ENCODE peak calls at places on chromosomes 3 and 15, in seven cellular contexts. One of them, this sample, is unnamed.

GRCh38 chr3:45516829-45517228 is 77.7 kb upstream of the LIMD1 start:
- DNase-seq in ascending aorta: no peak
- DNase-seq in fibroblast of lung: peak; percentile 68
- DNase-seq in heart right ventricle: no peak
- DNase-seq in cardiac muscle cell: no peak
- DNase-seq in psoas muscle: no peak
- DNase-seq in CD8-positive, alpha-beta T cell: no peak
- DNase-seq in this sample: no peak

GRCh38 chr3:197042539-197042938 is 12.9 kb upstream of the MELTF start:
- DNase-seq in ascending aorta: no peak
- DNase-seq in fibroblast of lung: no peak
- DNase-seq in heart right ventricle: no peak
- DNase-seq in cardiac muscle cell: no peak
- DNase-seq in psoas muscle: no peak
- DNase-seq in CD8-positive, alpha-beta T cell: no peak
- DNase-seq in this sample: no peak

GRCh38 chr15:83472151-83472550 is 25.0 kb downstream of the SH3GL3 start:
- DNase-seq in ascending aorta: no peak
- DNase-seq in fibroblast of lung: no peak
- DNase-seq in heart right ventricle: no peak
- DNase-seq in cardiac muscle cell: no peak
- DNase-seq in psoas muscle: no peak
- DNase-seq in CD8-positive, alpha-beta T cell: no peak
- DNase-seq in this sample: no peak

GRCh38 chr3:160390554-160391138 is 8.4 kb downstream of the IFT80 start:
- DNase-seq in ascending aorta: no peak
- DNase-seq in fibroblast of lung: no peak
- DNase-seq in heart right ventricle: no peak
- DNase-seq in cardiac muscle cell: no peak
- DNase-seq in psoas muscle: no peak
- DNase-seq in CD8-positive, alpha-beta T cell: no peak
- DNase-seq in this sample: no peak

GRCh38 chr3:97359958-97360357 is 404.6 kb upstream of the ARL6 start:
- DNase-seq in ascending aorta: no peak
- DNase-seq in fibroblast of lung: no peak
- DNase-seq in heart right ventricle: no peak
- DNase-seq in cardiac muscle cell: no peak
- DNase-seq in psoas muscle: no peak
- DNase-seq in CD8-positive, alpha-beta T cell: no peak
- DNase-seq in this sample: no peak

GRCh38 chr3:5358911-5359310 is 171.4 kb downstream of the EDEM1 start:
- DNase-seq in ascending aorta: no peak
- DNase-seq in fibroblast of lung: no peak
- DNase-seq in heart right ventricle: no peak
- DNase-seq in cardiac muscle cell: no peak
- DNase-seq in psoas muscle: no peak
- DNase-seq in CD8-positive, alpha-beta T cell: no peak
- DNase-seq in this sample: no peak

GRCh38 chr15:49645937-49646336 is 25.1 kb downstream of the DTWD1 start:
- DNase-seq in ascending aorta: no peak
- DNase-seq in fibroblast of lung: peak; percentile 85
- DNase-seq in heart right ventricle: no peak
- DNase-seq in cardiac muscle cell: no peak
- DNase-seq in psoas muscle: peak; percentile 42
- DNase-seq in CD8-positive, alpha-beta T cell: no peak
- DNase-seq in this sample: no peak

GRCh38 chr3:26068890-26069289 is 279.0 kb downstream of the OXSM start:
- DNase-seq in ascending aorta: no peak
- DNase-seq in fibroblast of lung: no peak
- DNase-seq in heart right ventricle: peak; percentile 39
- DNase-seq in cardiac muscle cell: no peak
- DNase-seq in psoas muscle: peak; percentile 58
- DNase-seq in CD8-positive, alpha-beta T cell: no peak
- DNase-seq in this sample: no peak

GRCh38 chr3:56423537-56424209 is 44.6 kb downstream of the ERC2 start:
- DNase-seq in ascending aorta: no peak
- DNase-seq in fibroblast of lung: no peak
- DNase-seq in heart right ventricle: no peak
- DNase-seq in cardiac muscle cell: no peak
- DNase-seq in psoas muscle: no peak
- DNase-seq in CD8-positive, alpha-beta T cell: no peak
- DNase-seq in this sample: no peak

GRCh38 chr3:101803152-101803782 is 24.3 kb downstream of the NXPE3 start:
- DNase-seq in ascending aorta: no peak
- DNase-seq in fibroblast of lung: peak; percentile 56
- DNase-seq in heart right ventricle: no peak
- DNase-seq in cardiac muscle cell: peak; percentile 88
- DNase-seq in psoas muscle: no peak
- DNase-seq in CD8-positive, alpha-beta T cell: peak; percentile 62
- DNase-seq in this sample: no peak

GRCh38 chr3:4721511-4721911 is 228.4 kb downstream of the ITPR1 start:
- DNase-seq in ascending aorta: no peak
- DNase-seq in fibroblast of lung: peak; percentile 99
- DNase-seq in heart right ventricle: no peak
- DNase-seq in cardiac muscle cell: no peak
- DNase-seq in psoas muscle: no peak
- DNase-seq in CD8-positive, alpha-beta T cell: no peak
- DNase-seq in this sample: no peak

GRCh38 chr3:4750306-4751056 is 228.8 kb upstream of the BHLHE40 start:
- DNase-seq in ascending aorta: no peak
- DNase-seq in fibroblast of lung: peak; percentile 93
- DNase-seq in heart right ventricle: no peak
- DNase-seq in cardiac muscle cell: peak; percentile 65
- DNase-seq in psoas muscle: no peak
- DNase-seq in CD8-positive, alpha-beta T cell: no peak
- DNase-seq in this sample: peak; percentile 47

GRCh38 chr3:157500232-157500631 is 3.0 kb downstream of the VEPH1 start:
- DNase-seq in ascending aorta: no peak
- DNase-seq in fibroblast of lung: no peak
- DNase-seq in heart right ventricle: no peak
- DNase-seq in cardiac muscle cell: no peak
- DNase-seq in psoas muscle: no peak
- DNase-seq in CD8-positive, alpha-beta T cell: no peak
- DNase-seq in this sample: no peak

GRCh38 chr15:40418126-40418525 is 12.5 kb downstream of the IVD start:
- DNase-seq in ascending aorta: no peak
- DNase-seq in fibroblast of lung: no peak
- DNase-seq in heart right ventricle: no peak
- DNase-seq in cardiac muscle cell: no peak
- DNase-seq in psoas muscle: no peak
- DNase-seq in CD8-positive, alpha-beta T cell: no peak
- DNase-seq in this sample: no peak

GRCh38 chr3:147616998-147617619 is 207.9 kb downstream of the ZIC1 start:
- DNase-seq in ascending aorta: no peak
- DNase-seq in fibroblast of lung: peak; percentile 3
- DNase-seq in heart right ventricle: no peak
- DNase-seq in cardiac muscle cell: peak; percentile 70
- DNase-seq in psoas muscle: no peak
- DNase-seq in CD8-positive, alpha-beta T cell: no peak
- DNase-seq in this sample: no peak

GRCh38 chr15:29612096-29612495 is 210.2 kb downstream of the TJP1 start:
- DNase-seq in ascending aorta: no peak
- DNase-seq in fibroblast of lung: peak; percentile 88
- DNase-seq in heart right ventricle: no peak
- DNase-seq in cardiac muscle cell: no peak
- DNase-seq in psoas muscle: no peak
- DNase-seq in CD8-positive, alpha-beta T cell: no peak
- DNase-seq in this sample: no peak

GRCh38 chr3:101244212-101244575 is 76.2 kb downstream of the IMPG2 start:
- DNase-seq in ascending aorta: no peak
- DNase-seq in fibroblast of lung: no peak
- DNase-seq in heart right ventricle: no peak
- DNase-seq in cardiac muscle cell: no peak
- DNase-seq in psoas muscle: no peak
- DNase-seq in CD8-positive, alpha-beta T cell: no peak
- DNase-seq in this sample: no peak

GRCh38 chr15:31215490-31216209 is 111.0 kb upstream of the KLF13 start:
- DNase-seq in ascending aorta: peak; percentile 25
- DNase-seq in fibroblast of lung: peak; percentile 45
- DNase-seq in heart right ventricle: peak; percentile 91
- DNase-seq in cardiac muscle cell: peak; percentile 80
- DNase-seq in psoas muscle: peak; percentile 93
- DNase-seq in CD8-positive, alpha-beta T cell: peak; percentile 85
- DNase-seq in this sample: peak; percentile 70

GRCh38 chr3:187813198-187813597 is 67.9 kb upstream of the BCL6 start:
- DNase-seq in ascending aorta: no peak
- DNase-seq in fibroblast of lung: no peak
- DNase-seq in heart right ventricle: no peak
- DNase-seq in cardiac muscle cell: no peak
- DNase-seq in psoas muscle: no peak
- DNase-seq in CD8-positive, alpha-beta T cell: no peak
- DNase-seq in this sample: no peak

GRCh38 chr3:191236635-191237034 is 37.6 kb downstream of the OSTN start:
- DNase-seq in ascending aorta: no peak
- DNase-seq in fibroblast of lung: peak; percentile 60
- DNase-seq in heart right ventricle: no peak
- DNase-seq in cardiac muscle cell: no peak
- DNase-seq in psoas muscle: no peak
- DNase-seq in CD8-positive, alpha-beta T cell: no peak
- DNase-seq in this sample: no peak

GRCh38 chr15:22810033-22810734 is 23.7 kb downstream of the NIPA1 start:
- DNase-seq in ascending aorta: no peak
- DNase-seq in fibroblast of lung: no peak
- DNase-seq in heart right ventricle: no peak
- DNase-seq in cardiac muscle cell: no peak
- DNase-seq in psoas muscle: no peak
- DNase-seq in CD8-positive, alpha-beta T cell: no peak
- DNase-seq in this sample: no peak

GRCh38 chr3:88986834-88987233 is 120.6 kb upstream of the EPHA3 start:
- DNase-seq in ascending aorta: no peak
- DNase-seq in fibroblast of lung: peak; percentile 72
- DNase-seq in heart right ventricle: no peak
- DNase-seq in cardiac muscle cell: no peak
- DNase-seq in psoas muscle: no peak
- DNase-seq in CD8-positive, alpha-beta T cell: no peak
- DNase-seq in this sample: no peak

GRCh38 chr15:98417346-98417745 is 231.0 kb upstream of the IGF1R start:
- DNase-seq in ascending aorta: no peak
- DNase-seq in fibroblast of lung: no peak
- DNase-seq in heart right ventricle: no peak
- DNase-seq in cardiac muscle cell: no peak
- DNase-seq in psoas muscle: no peak
- DNase-seq in CD8-positive, alpha-beta T cell: no peak
- DNase-seq in this sample: no peak

GRCh38 chr3:29240248-29240647 is 40.6 kb upstream of the RBMS3 start:
- DNase-seq in ascending aorta: no peak
- DNase-seq in fibroblast of lung: peak; percentile 77
- DNase-seq in heart right ventricle: no peak
- DNase-seq in cardiac muscle cell: no peak
- DNase-seq in psoas muscle: no peak
- DNase-seq in CD8-positive, alpha-beta T cell: no peak
- DNase-seq in this sample: no peak

GRCh38 chr3:183475019-183475418 is 46.6 kb upstream of the MCF2L2 start:
- DNase-seq in ascending aorta: no peak
- DNase-seq in fibroblast of lung: no peak
- DNase-seq in heart right ventricle: no peak
- DNase-seq in cardiac muscle cell: no peak
- DNase-seq in psoas muscle: no peak
- DNase-seq in CD8-positive, alpha-beta T cell: no peak
- DNase-seq in this sample: no peak

GRCh38 chr3:146817705-146818104 is 212.6 kb upstream of the PLSCR5 start:
- DNase-seq in ascending aorta: no peak
- DNase-seq in fibroblast of lung: peak; percentile 45
- DNase-seq in heart right ventricle: no peak
- DNase-seq in cardiac muscle cell: peak; percentile 41
- DNase-seq in psoas muscle: no peak
- DNase-seq in CD8-positive, alpha-beta T cell: no peak
- DNase-seq in this sample: no peak

GRCh38 chr15:75346796-75347221 is at the start of gene NEIL1:
- DNase-seq in ascending aorta: no peak
- DNase-seq in fibroblast of lung: no peak
- DNase-seq in heart right ventricle: no peak
- DNase-seq in cardiac muscle cell: no peak
- DNase-seq in psoas muscle: peak; percentile 48
- DNase-seq in CD8-positive, alpha-beta T cell: no peak
- DNase-seq in this sample: no peak

GRCh38 chr15:37679627-37680026 is 254.8 kb upstream of the TMCO5A start:
- DNase-seq in ascending aorta: no peak
- DNase-seq in fibroblast of lung: no peak
- DNase-seq in heart right ventricle: no peak
- DNase-seq in cardiac muscle cell: no peak
- DNase-seq in psoas muscle: no peak
- DNase-seq in CD8-positive, alpha-beta T cell: no peak
- DNase-seq in this sample: no peak
- H3K4me3 ChIP-seq in ascending aorta: no peak overlapping the region
- H3K4me3 ChIP-seq in fibroblast of lung: no peak overlapping the region
- H3K4me3 ChIP-seq in heart right ventricle: no peak overlapping the region
- H3K4me3 ChIP-seq in cardiac muscle cell: no peak overlapping the region
- H3K4me3 ChIP-seq in psoas muscle: no peak overlapping the region
- H3K4me3 ChIP-seq in CD8-positive, alpha-beta T cell: no peak overlapping the region
- H3K4me3 ChIP-seq in this sample: no peak overlapping the region

DNA sequence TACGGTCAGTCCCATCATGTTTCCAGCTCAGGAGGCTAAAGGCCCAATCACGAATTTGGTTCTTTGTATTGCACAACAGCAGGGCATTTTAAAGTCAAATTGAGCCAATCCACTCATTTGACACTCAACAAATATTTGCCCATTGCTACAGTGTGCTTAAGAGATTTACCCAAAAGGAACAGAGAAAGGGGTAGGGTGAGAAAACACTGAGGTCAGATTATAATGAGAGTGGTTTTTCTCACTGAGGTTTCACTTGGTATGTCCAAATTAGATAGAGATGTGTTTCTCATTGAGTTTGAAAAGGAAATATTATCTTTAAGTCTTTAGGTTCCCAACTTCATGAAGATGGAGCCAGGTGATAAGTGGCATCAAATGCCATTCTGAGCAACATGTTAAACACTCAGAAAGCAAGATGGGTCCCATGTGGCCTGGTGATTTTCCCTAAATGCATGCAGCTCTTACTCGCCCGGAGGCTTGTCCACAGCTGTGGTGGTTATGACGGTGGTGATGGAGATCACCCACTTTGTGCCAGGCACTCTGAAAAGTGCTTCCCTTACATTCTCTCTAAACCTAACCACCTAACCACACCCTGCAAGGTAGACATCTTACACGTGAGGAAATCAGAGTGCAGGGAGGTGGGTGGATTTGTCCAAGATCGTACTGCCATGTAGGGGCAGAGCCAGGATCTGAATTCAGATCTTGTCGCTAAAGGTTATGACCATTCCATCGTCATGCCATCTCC is 31.2 kb upstream of the USP3 start:
- DNase-seq in ascending aorta: no peak
- DNase-seq in fibroblast of lung: no peak
- DNase-seq in heart right ventricle: no peak
- DNase-seq in cardiac muscle cell: no peak
- DNase-seq in psoas muscle: no peak
- DNase-seq in CD8-positive, alpha-beta T cell: no peak
- DNase-seq in this sample: no peak
- H3K27ac ChIP-seq in ascending aorta: no peak overlapping the region
- H3K27ac ChIP-seq in fibroblast of lung: peak overlapping the region; percentile 24
- H3K27ac ChIP-seq in heart right ventricle: no peak overlapping the region
- H3K27ac ChIP-seq in cardiac muscle cell: no peak overlapping the region
- H3K27ac ChIP-seq in psoas muscle: no peak overlapping the region
- H3K27ac ChIP-seq in CD8-positive, alpha-beta T cell: no peak overlapping the region
- H3K27ac ChIP-seq in this sample: no peak overlapping the region

GRCh38 chr15:65329991-65330735 is 25.7 kb downstream of the RNU5B-1 start:
- DNase-seq in ascending aorta: no peak
- DNase-seq in fibroblast of lung: no peak
- DNase-seq in heart right ventricle: no peak
- DNase-seq in cardiac muscle cell: no peak
- DNase-seq in psoas muscle: peak; percentile 39
- DNase-seq in CD8-positive, alpha-beta T cell: no peak
- DNase-seq in this sample: no peak
- TF ChIP-seq CTCF in ascending aorta: no peak
- TF ChIP-seq CTCF in fibroblast of lung: no peak
- TF ChIP-seq CTCF in heart right ventricle: no peak
- TF ChIP-seq CTCF in cardiac muscle cell: no peak
- TF ChIP-seq CTCF in psoas muscle: no peak
- TF ChIP-seq CTCF in CD8-positive, alpha-beta T cell: no peak
- TF ChIP-seq CTCF in this sample: no peak

GRCh38 chr15:85329561-85330421 is 50.6 kb upstream of the AKAP13 start:
- DNase-seq in ascending aorta: no peak
- DNase-seq in fibroblast of lung: peak; percentile 51
- DNase-seq in heart right ventricle: peak; percentile 29
- DNase-seq in cardiac muscle cell: no peak
- DNase-seq in psoas muscle: no peak
- DNase-seq in CD8-positive, alpha-beta T cell: peak; percentile 24
- DNase-seq in this sample: no peak
- H3K4me3 ChIP-seq in ascending aorta: peak overlapping the region; percentile 60
- H3K4me3 ChIP-seq in fibroblast of lung: peak overlapping the region; percentile 61
- H3K4me3 ChIP-seq in heart right ventricle: peak overlapping the region; percentile 51
- H3K4me3 ChIP-seq in cardiac muscle cell: no peak overlapping the region
- H3K4me3 ChIP-seq in psoas muscle: peak overlapping the region; percentile 52
- H3K4me3 ChIP-seq in CD8-positive, alpha-beta T cell: peak overlapping the region; percentile 42
- H3K4me3 ChIP-seq in this sample: peak overlapping the region; percentile 20

This sample was measured in dorsolateral prefrontal cortex.